ENCODE peak calls at places on chromosomes 5 and 9, in six cellular contexts. R, N, I, Q, H and X are unnamed samples.

GRCh38 chr5:10832987-10833386 is 72.0 kb upstream of the DAP start:
- DNase-seq in R (no peak), N (no peak), I (no peak), Q (no peak), H (no peak), X (no peak)

GRCh38 chr9:122821278-122821952 is 7.0 kb downstream of the PDCL start:
- DNase-seq in R (peak; percentile 77), N (no peak), I (peak; percentile 58), Q (no peak), H (no peak), X (peak; percentile 40)

GRCh38 chr9:89153618-89154017 is 25.0 kb downstream of the SHC3 start:
- DNase-seq in R (no peak), N (no peak), I (no peak), Q (no peak), H (no peak), X (no peak)

GRCh38 chr9:88736136-88736637 is 201.2 kb downstream of the NXNL2 start:
- DNase-seq in R (no peak), N (no peak), I (no peak), Q (no peak), H (no peak), X (no peak)

GRCh38 chr5:107672212-107673105 is 1.7 kb upstream of the EFNA5 start:
- DNase-seq in R (peak; percentile 61), N (peak; percentile 85), I (peak; percentile 31), Q (no peak), H (peak; percentile 93), X (peak; percentile 88)

GRCh38 chr9:70439991-70440706 is 25.7 kb upstream of the KLF9 start:
- DNase-seq in R (no peak), N (no peak), I (no peak), Q (no peak), H (no peak), X (no peak)

GRCh38 chr5:98783051-98783649 is 9.7 kb downstream of the RGMB start:
- DNase-seq in R (no peak), N (no peak), I (no peak), Q (no peak), H (no peak), X (no peak)

GRCh38 chr9:87609002-87609401 is 111.3 kb downstream of the DAPK1 start:
- DNase-seq in R (no peak), N (no peak), I (no peak), Q (no peak), H (no peak), X (no peak)

GRCh38 chr9:78724896-78725295 is 428.0 kb downstream of the PSAT1 start:
- DNase-seq in R (no peak), N (no peak), I (no peak), Q (no peak), H (no peak), X (no peak)

GRCh38 chr5:9461246-9461645 is 84.6 kb downstream of the SEMA5A start:
- DNase-seq in R (no peak), N (no peak), I (no peak), Q (no peak), H (no peak), X (no peak)

GRCh38 chr5:178577944-178578343 is 12.2 kb downstream of the COL23A1 start:
- DNase-seq in R (no peak), N (no peak), I (no peak), Q (no peak), H (no peak), X (no peak)

GRCh38 chr9:6759114-6759977 is 1.6 kb downstream of the KDM4C start:
- DNase-seq in R (peak; percentile 13), N (peak; percentile 28), I (peak; percentile 34), Q (peak; percentile 62), H (peak; percentile 38), X (peak; percentile 29)

GRCh38 chr9:129394011-129394919 is 216.2 kb upstream of the IER5L start:
- DNase-seq in R (no peak), N (no peak), I (no peak), Q (no peak), H (no peak), X (no peak)

GRCh38 chr5:175823731-175824525 is 47.5 kb upstream of the CPLX2 start:
- DNase-seq in R (no peak), N (no peak), I (no peak), Q (no peak), H (no peak), X (no peak)

GRCh38 chr5:143311428-143311827 is 92.1 kb downstream of the NR3C1 start:
- DNase-seq in R (no peak), N (no peak), I (no peak), Q (no peak), H (no peak), X (no peak)

GRCh38 chr5:141761-142160 is 49.5 kb upstream of the LRRC14B start:
- DNase-seq in R (no peak), N (no peak), I (no peak), Q (no peak), H (no peak), X (no peak)

GRCh38 chr5:6274846-6275543 is 103.4 kb downstream of the MED10 start:
- DNase-seq in R (no peak), N (no peak), I (no peak), Q (peak; percentile 45), H (no peak), X (no peak)

GRCh38 chr9:70950270-70950669 is 171.2 kb downstream of the TRPM3 start:
- DNase-seq in R (no peak), N (no peak), I (no peak), Q (no peak), H (no peak), X (no peak)

GRCh38 chr9:133767625-133768024 is 29.5 kb upstream of the SARDH start:
- DNase-seq in R (no peak), N (peak; percentile 7), I (no peak), Q (no peak), H (no peak), X (no peak)

GRCh38 chr5:3359642-3360041 is 236.0 kb upstream of the IRX1 start:
- DNase-seq in R (no peak), N (no peak), I (no peak), Q (no peak), H (no peak), X (no peak)

GRCh38 chr9:136179101-136179616 is 25.8 kb downstream of the LHX3 start:
- DNase-seq in R (no peak), N (no peak), I (no peak), Q (no peak), H (no peak), X (no peak)

GRCh38 chr5:1522601-1523479 is 920 bp downstream of the LPCAT1 start:
- DNase-seq in R (no peak), N (peak; percentile 38), I (peak; percentile 32), Q (no peak), H (no peak), X (peak; percentile 7)

GRCh38 chr5:151581841-151582583 is 9.1 kb downstream of the FAT2 start:
- DNase-seq in R (no peak), N (no peak), I (no peak), Q (no peak), H (no peak), X (no peak)
- TF ChIP-seq CTCF in R (no peak), N (no peak), I (no peak), Q (no peak), H (no peak), X (no peak)

DNA sequence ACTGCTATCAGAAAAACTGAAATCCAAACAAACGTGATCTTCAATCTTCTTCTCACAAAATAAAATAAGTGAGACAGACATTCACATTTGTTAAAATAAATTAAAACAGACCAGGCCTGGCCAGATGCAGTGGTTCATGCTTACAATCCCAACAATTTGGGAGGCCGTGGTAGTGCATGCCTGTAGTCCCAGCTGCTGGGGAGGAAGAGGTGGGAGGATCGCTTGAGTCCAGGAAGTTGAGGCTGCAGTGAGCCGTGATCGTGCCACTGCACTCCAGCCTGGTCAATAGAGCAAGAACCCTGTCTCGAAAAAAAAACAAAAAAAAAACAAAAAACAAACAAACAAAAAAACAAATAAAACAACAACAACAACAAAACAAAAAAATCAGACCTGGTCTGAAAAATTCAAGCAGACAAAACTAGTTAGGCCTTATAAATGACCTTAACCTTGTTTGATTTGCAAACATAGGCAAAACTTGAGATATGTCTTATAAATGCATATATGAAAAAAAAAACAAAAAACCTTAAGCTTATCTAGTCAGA is 10.8 kb downstream of the MAPKAP1 start:
- DNase-seq in R (no peak), N (no peak), I (no peak), Q (no peak), H (no peak), X (no peak)
- H3K4me1 ChIP-seq in R (peaks cover 19% of the 10 kb centered on the region), N (peaks cover 4% of the 10 kb centered on the region), I (no peaks in the 10 kb centered on the region), Q (peaks cover 10% of the 10 kb centered on the region), H (no peaks in the 10 kb centered on the region), X (no peaks in the 10 kb centered on the region)

DNA sequence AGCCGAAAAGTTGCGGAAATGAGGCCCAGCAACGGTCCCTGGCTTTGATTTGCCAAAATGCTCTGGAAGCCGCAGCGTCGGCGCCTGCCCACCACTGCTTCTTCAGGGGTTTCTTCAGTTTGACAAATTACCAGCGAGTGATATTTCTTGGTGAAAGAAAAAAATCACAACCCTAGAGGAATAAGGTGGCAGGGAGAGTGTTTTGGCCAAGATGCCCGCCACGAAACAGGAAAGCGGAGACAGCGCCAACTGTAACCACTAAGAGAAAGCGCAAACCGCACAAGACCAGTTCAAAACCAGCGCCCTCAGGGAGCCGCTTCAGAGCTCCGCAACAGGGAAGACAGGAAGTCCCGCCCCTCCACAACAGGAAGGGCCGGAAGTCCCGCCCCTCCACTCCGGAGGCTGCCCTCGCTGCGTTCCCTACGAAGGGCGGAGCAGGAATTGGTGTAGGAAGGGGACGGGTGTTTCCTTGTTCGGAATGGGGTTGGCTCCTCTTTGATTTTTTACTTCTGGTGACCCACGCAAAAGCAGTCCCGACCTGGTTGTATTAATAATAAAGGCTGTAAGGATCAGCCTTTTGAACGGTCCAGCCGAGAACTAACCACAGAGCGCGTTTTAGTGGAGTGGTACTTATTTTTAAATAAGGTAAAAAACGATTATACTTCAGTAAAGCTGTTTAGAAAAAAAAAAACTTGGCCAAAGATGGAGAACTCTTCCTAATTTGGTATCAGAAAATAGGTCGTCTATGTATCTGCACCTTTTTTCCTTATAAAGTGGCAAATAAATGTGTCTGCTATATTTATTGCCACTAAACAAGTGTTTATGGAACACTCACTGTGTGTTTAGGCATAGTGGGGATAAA is at the start of gene C5orf34:
- DNase-seq in R (peak; percentile 99), N (peak; percentile 98), I (peak; percentile 99), Q (peak; percentile 79), H (peak; percentile 98), X (peak; percentile 98)
- TF ChIP-seq EP300 in R (no peak), N (no peak), I (peak; percentile 6), Q (no peak), H (no peak), X (no peak)

GRCh38 chr5:180803181-180804128 is 849 bp upstream of the MGAT1 start:
- DNase-seq in R (peak; percentile 72), N (peak; percentile 69), I (peak; percentile 81), Q (peak; percentile 85), H (no peak), X (peak; percentile 85)
- TF ChIP-seq CTCF in R (no peak), N (no peak), I (peak; percentile 21), Q (peak; percentile 15), H (no peak), X (no peak)

DNA sequence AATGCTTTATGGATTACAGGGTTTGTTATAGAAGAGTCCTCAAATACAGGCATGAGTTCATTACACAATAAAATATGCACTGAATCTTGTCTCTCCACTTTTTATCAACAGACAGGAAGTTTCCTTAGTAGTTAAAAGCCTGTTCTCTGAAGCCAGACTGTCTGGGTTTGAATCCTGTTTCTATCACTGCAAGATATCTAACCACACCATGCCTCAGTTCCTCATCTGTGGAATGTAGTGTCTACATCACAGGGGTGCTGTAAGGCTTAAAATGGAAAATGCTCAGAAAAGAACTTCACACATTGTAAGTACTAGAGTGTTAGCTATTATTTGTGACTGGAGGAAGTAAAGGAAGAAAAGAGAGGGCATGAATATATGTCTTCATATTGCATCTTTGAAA is 9.3 kb downstream of the LIX1 start:
- DNase-seq in R (no peak), N (no peak), I (no peak), Q (no peak), H (no peak), X (no peak)
- H3K4me1 ChIP-seq in R (no peaks in the 10 kb centered on the region), N (peaks cover 10% of the 10 kb centered on the region), I (peaks cover 10% of the 10 kb centered on the region), Q (no peaks in the 10 kb centered on the region), H (no peaks in the 10 kb centered on the region), X (no peaks in the 10 kb centered on the region)

GRCh38 chr5:120683580-120683979 is 219.5 kb downstream of the PRR16 start:
- DNase-seq in R (no peak), N (no peak), I (no peak), Q (no peak), H (no peak), X (no peak)
- TF ChIP-seq EP300 in R (no peak), N (no peak), I (no peak), Q (no peak), H (no peak), X (no peak)